ENCODE peak calls at places on chromosomes 4 and X, in seven cellular contexts. V is Caco-2, Z is transverse colon, L is choroid plexus epithelial cell, N is AG04450, F is cardiac fibroblast, T is GM12878. X is an unnamed sample.

GRCh38 chr4:120056249-120056648 is 10.4 kb downstream of the MAD2L1 start:
- DNase-seq in L (peak), V (no peak), F (peak), N (no peak), T (no peak), Z (no peak), X (no peak)

GRCh38 chrX:16687514-16687913 is 25.0 kb downstream of the CTPS2 start:
- DNase-seq in T (no peak), F (no peak), V (no peak), N (no peak), L (no peak), Z (no peak), X (no peak)

GRCh38 chr4:184769285-184769825 is 35.5 kb upstream of the CENPU start:
- DNase-seq in F (no peak), T (no peak), Z (no peak), V (no peak), L (no peak), N (no peak), X (no peak)

GRCh38 chrX:133374874-133375387 is 40.4 kb downstream of the GPC4 start:
- DNase-seq in T (no peak), L (no peak), V (no peak), F (no peak), N (no peak), Z (no peak), X (no peak)

GRCh38 chrX:138914751-138915150 is 203.2 kb upstream of the FGF13 start:
- DNase-seq in F (no peak), N (no peak), L (no peak), T (no peak), V (no peak), Z (no peak), X (no peak)

GRCh38 chr4:16862688-16863087 is 35.8 kb downstream of the LDB2 start:
- DNase-seq in T (no peak), F (no peak), L (no peak), Z (no peak), V (no peak), N (no peak), X (no peak)

GRCh38 chr4:24160358-24160757 is 270.5 kb upstream of the PPARGC1A start:
- DNase-seq in V (no peak), T (no peak), F (no peak), L (no peak), N (no peak), Z (no peak), X (no peak)

GRCh38 chr4:36374836-36375511 is 93.6 kb downstream of the DTHD1 start:
- DNase-seq in Z (no peak), F (no peak), L (no peak), T (no peak), V (no peak), N (no peak), X (no peak)

GRCh38 chrX:154308108-154308946 is 12.7 kb downstream of the TKTL1 start:
- DNase-seq in V (peak), L (peak), N (no peak), T (no peak), F (peak), Z (peak), X (peak)

GRCh38 chr4:113978561-113979156 is 788 bp downstream of the ARSJ start:
- DNase-seq in Z (no peak), T (no peak), L (no peak), N (no peak), V (peak), F (no peak), X (no peak)

GRCh38 chr4:25098964-25099843 is 61.0 kb downstream of the SEPSECS start:
- DNase-seq in N (no peak), F (peak), V (no peak), T (no peak), Z (peak), L (peak), X (peak)

GRCh38 chrX:129496625-129497024 is 26.7 kb downstream of the SMARCA1 start:
- DNase-seq in Z (no peak), V (no peak), T (no peak), F (peak), N (no peak), L (peak), X (no peak)

GRCh38 chr4:7422098-7422897 is 12.4 kb downstream of the PSAPL1 start:
- DNase-seq in T (no peak), N (no peak), V (peak), L (no peak), Z (peak), F (no peak), X (peak)

GRCh38 chrX:119695535-119696050 is 2.6 kb upstream of the SEPTIN6 start:
- DNase-seq in F (no peak), N (no peak), T (no peak), V (no peak), L (no peak), Z (no peak), X (no peak)

GRCh38 chr4:168633071-168633470 is 136.2 kb downstream of the PALLD start:
- DNase-seq in F (no peak), T (no peak), L (peak), V (no peak), N (no peak), Z (no peak), X (no peak)

GRCh38 chrX:84453351-84454246 is 48.7 kb downstream of the HDX start:
- DNase-seq in Z (no peak), F (no peak), V (no peak), N (no peak), L (no peak), T (no peak), X (no peak)

GRCh38 chr4:91497892-91498291 is 805.9 kb upstream of the GRID2 start:
- DNase-seq in N (no peak), T (no peak), F (no peak), V (no peak), Z (no peak), L (no peak), X (no peak)

GRCh38 chr4:174284181-174284886 is 623 bp downstream of the CEP44 start:
- DNase-seq in T (no peak), N (peak), F (peak), L (peak), Z (peak), V (no peak), X (no peak)

GRCh38 chr4:70721747-70722146 is at the start of gene RUFY3:
- DNase-seq in F (peak), T (no peak), N (peak), Z (no peak), L (peak), V (no peak), X (no peak)

GRCh38 chr4:38949416-38950051 is 81.9 kb downstream of the FAM114A1 start:
- DNase-seq in Z (no peak), N (no peak), L (peak), T (no peak), V (no peak), F (peak), X (no peak)

GRCh38 chrX:147958316-147958715 is 22.8 kb upstream of the FMR1NB start:
- DNase-seq in N (peak), L (peak), T (no peak), V (no peak), Z (no peak), F (no peak), X (no peak)

GRCh38 chr4:177671845-177672244 is 229.6 kb upstream of the AGA start:
- DNase-seq in F (no peak), T (no peak), L (no peak), N (no peak), V (no peak), Z (no peak), X (no peak)

GRCh38 chr4:177671387-177671786 is 229.2 kb upstream of the AGA start:
- DNase-seq in T (no peak), F (no peak), Z (no peak), V (no peak), L (no peak), N (no peak), X (no peak)

DNA sequence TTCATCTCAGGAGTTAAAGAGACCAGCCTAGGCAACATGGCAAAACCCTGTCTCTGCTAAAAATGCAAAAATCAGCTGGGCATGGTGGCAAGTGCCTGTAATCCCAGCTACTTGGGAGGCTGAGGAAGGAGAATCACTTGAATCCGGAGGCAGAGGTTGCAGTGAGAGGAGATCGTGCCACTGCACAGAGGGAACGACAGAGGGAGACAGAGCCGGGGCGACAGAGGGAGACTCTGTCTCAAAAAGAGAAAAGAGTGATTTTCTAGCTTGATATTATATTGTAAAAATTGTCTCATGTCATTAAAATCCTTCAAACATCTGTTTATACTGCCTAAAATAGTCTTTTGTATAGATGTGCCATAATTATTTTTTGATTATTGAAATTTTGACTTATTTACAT is 225.4 kb upstream of the AGA start:
- DNase-seq in T (no peak), N (no peak), Z (no peak), V (no peak), L (no peak), F (no peak), X (no peak)
- TF ChIP-seq CTCF in T (peak), N (no peak), Z (peak), V (peak), L (no peak), F (peak), X (no peak)

GRCh38 chrX:110317079-110317819 is 636 bp downstream of the AMMECR1 start:
- DNase-seq in T (no peak), L (no peak), V (peak), Z (peak), N (no peak), F (no peak), X (peak)

GRCh38 chrX:110317820-110318663 is at the start of gene AMMECR1:
- DNase-seq in L (peak), F (peak), T (no peak), Z (peak), N (peak), V (peak), X (peak)

GRCh38 chrX:110318664-110318968 is 731 bp upstream of the AMMECR1 start:
- DNase-seq in L (no peak), F (no peak), Z (no peak), T (no peak), N (no peak), V (peak), X (peak)

GRCh38 chrX:110316351-110317078 is 1.4 kb downstream of the AMMECR1 start:
- DNase-seq in F (peak), T (no peak), N (no peak), L (no peak), V (no peak), Z (no peak), X (no peak)

DNA sequence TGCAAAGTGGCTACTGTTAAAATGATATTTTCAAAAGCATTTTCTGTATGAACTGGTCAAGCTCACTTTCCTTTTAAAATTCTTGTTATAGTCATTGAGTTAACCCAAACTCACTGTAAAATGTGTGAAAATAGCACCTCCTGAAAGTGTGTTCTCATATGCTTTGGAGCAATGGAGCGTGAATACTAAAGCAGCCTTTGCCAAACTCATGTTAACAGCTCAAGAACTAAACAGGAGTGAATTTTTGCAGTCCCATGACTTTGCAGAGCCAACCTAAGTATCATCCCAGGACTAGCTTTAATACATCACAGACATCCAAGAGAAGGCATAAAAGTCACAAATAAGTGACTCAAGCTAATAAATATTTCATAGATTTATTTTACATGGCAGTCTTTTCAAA is 2.3 kb downstream of the AMMECR1 start:
- DNase-seq in N (no peak), L (no peak), V (no peak), F (peak), T (peak), Z (no peak), X (no peak)
- H3K4me3 ChIP-seq in N (peak), L (peak), V (no peak), F (peak), T (peak), Z (no peak), X (no peak)

GRCh38 chr4:48127882-48128394 is 6.1 kb downstream of the TXK start:
- DNase-seq in Z (peak), V (peak), F (peak), T (peak), N (peak), L (peak), X (peak)

GRCh38 chr4:48131736-48132135 is 2.3 kb downstream of the TXK start:
- DNase-seq in V (no peak), N (no peak), Z (no peak), F (no peak), L (no peak), T (no peak), X (no peak)

GRCh38 chr4:48127231-48127881 is 6.7 kb downstream of the TXK start:
- DNase-seq in N (no peak), T (no peak), V (peak), Z (no peak), F (no peak), L (no peak), X (no peak)

GRCh38 chr4:48130100-48130499 is 4.0 kb downstream of the TXK start:
- DNase-seq in F (peak), V (no peak), N (no peak), T (no peak), L (no peak), Z (no peak), X (no peak)

GRCh38 chr4:48129307-48130014 is 4.6 kb downstream of the TXK start:
- DNase-seq in N (no peak), V (no peak), L (no peak), Z (peak), F (peak), T (no peak), X (no peak)
- TF ChIP-seq CTCF in N (no peak), V (no peak), L (peak), Z (no peak), F (no peak), T (peak), X (no peak)

GRCh38 chr4:3290889-3291321 is 1.9 kb upstream of the RGS12 start:
- DNase-seq in V (no peak), N (no peak), L (no peak), F (no peak), Z (no peak), T (no peak), X (peak)
- H3K4me3 ChIP-seq in V (no peak), N (no peak), L (no peak), F (no peak), Z (no peak), T (no peak), X (no peak)

GRCh38 chr4:158209825-158210807 is at the start of gene TMEM144:
- DNase-seq in V (peak), T (no peak), Z (peak), N (peak), F (peak), L (peak), X (peak)
- TF ChIP-seq CTCF in V (no peak), T (no peak), Z (no peak), N (peak), F (no peak), L (peak), X (no peak)

GRCh38 chr4:76233967-76234678 is 17.4 kb upstream of the FAM47E start:
- DNase-seq in T (no peak), F (no peak), Z (peak), L (peak), N (no peak), V (peak), X (no peak)
- H3K4me3 ChIP-seq in T (no peak), F (no peak), Z (no peak), L (peak), N (no peak), V (peak), X (no peak)

GRCh38 chr4:94653095-94653649 is 104.6 kb upstream of the BMPR1B start:
- DNase-seq in T (no peak), L (no peak), Z (no peak), V (no peak), N (no peak), F (peak), X (no peak)

GRCh38 chr4:94648699-94649098 is 109.1 kb upstream of the BMPR1B start:
- DNase-seq in L (no peak), Z (no peak), F (no peak), V (no peak), T (no peak), N (no peak), X (no peak)

GRCh38 chr4:94649381-94650128 is 108.2 kb upstream of the BMPR1B start:
- DNase-seq in F (peak), V (no peak), T (no peak), N (no peak), L (peak), Z (no peak), X (no peak)

GRCh38 chr4:94650690-94651089 is 107.1 kb upstream of the BMPR1B start:
- DNase-seq in Z (no peak), N (no peak), T (no peak), V (no peak), F (peak), L (peak), X (no peak)

GRCh38 chr4:94650129-94650495 is 107.6 kb upstream of the BMPR1B start:
- DNase-seq in Z (no peak), F (no peak), N (no peak), L (peak), V (no peak), T (no peak), X (no peak)
- TF ChIP-seq CTCF in Z (no peak), F (no peak), N (no peak), L (no peak), V (no peak), T (no peak), X (no peak)

GRCh38 chr4:140719022-140719421 is 37.2 kb downstream of the TBC1D9 start:
- DNase-seq in F (peak), T (no peak), N (no peak), L (peak), V (no peak), Z (no peak), X (no peak)

GRCh38 chr4:140719693-140720092 is 36.5 kb downstream of the TBC1D9 start:
- DNase-seq in L (no peak), T (no peak), N (no peak), V (no peak), F (no peak), Z (no peak), X (no peak)

GRCh38 chr4:140721088-140721421 is 35.1 kb downstream of the TBC1D9 start:
- DNase-seq in F (no peak), L (no peak), V (no peak), T (no peak), N (no peak), Z (no peak), X (no peak)

GRCh38 chr4:140718240-140718639 is 37.9 kb downstream of the TBC1D9 start:
- DNase-seq in F (peak), V (no peak), T (no peak), Z (no peak), L (peak), N (no peak), X (no peak)

GRCh38 chr4:140720387-140721087 is 35.6 kb downstream of the TBC1D9 start:
- DNase-seq in T (no peak), N (no peak), V (no peak), F (no peak), Z (no peak), L (no peak), X (no peak)
- H3K4me3 ChIP-seq in T (peak), N (no peak), V (no peak), F (no peak), Z (no peak), L (no peak), X (peak)

DNA sequence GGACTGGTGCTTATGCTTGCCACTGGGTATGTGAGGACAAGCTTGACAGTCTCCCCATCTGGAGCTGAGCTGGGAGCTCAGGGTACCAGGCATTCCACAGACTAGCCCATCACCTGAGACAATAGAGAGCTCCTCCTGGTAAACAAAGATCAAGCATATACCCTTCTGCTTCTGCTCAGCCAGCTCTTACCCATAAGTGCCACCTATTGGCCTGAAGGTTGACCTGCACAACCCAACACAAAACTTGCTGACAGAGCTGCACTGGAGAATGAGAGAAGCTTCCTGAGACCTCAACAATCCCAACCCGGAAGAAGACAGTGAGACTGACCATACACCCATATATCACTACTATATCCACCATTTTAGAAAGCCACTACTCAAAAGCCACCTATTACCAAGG is 1049.2 kb upstream of the INTU start:
- DNase-seq in T (no peak), Z (no peak), L (peak), F (peak), N (no peak), V (no peak), X (no peak)
- TF ChIP-seq CTCF in T (peak), Z (no peak), L (peak), F (peak), N (peak), V (no peak), X (no peak)

X was measured in stomach.